ENCODE peak calls at places on chromosomes 3 and 15, in four cellular contexts. One of them, this sample, is unnamed.

GRCh38 chr3:72679540-72680198 is 168.6 kb downstream of the SHQ1 start:
- DNase-seq in left lung: no peak
- DNase-seq in IMR-90: no peak
- DNase-seq in neural progenitor cell: no peak
- DNase-seq in this sample: peak; percentile 54

GRCh38 chr3:169871129-169871886 is 1.6 kb upstream of the LRRC31 start:
- DNase-seq in left lung: peak; percentile 65
- DNase-seq in neural progenitor cell: no peak
- DNase-seq in IMR-90: no peak
- DNase-seq in this sample: no peak

GRCh38 chr3:181860243-181860642 is 148.5 kb downstream of the SOX2 start:
- DNase-seq in left lung: no peak
- DNase-seq in IMR-90: no peak
- DNase-seq in neural progenitor cell: no peak
- DNase-seq in this sample: no peak

GRCh38 chr3:169812124-169812843 is 386 bp upstream of the LRRIQ4 start:
- DNase-seq in left lung: peak; percentile 69
- DNase-seq in neural progenitor cell: peak; percentile 82
- DNase-seq in IMR-90: peak; percentile 63
- DNase-seq in this sample: peak; percentile 79

GRCh38 chr15:87489902-87490301 is 766.6 kb downstream of the NTRK3 start:
- DNase-seq in IMR-90: no peak
- DNase-seq in left lung: no peak
- DNase-seq in neural progenitor cell: peak; percentile 13
- DNase-seq in this sample: no peak

GRCh38 chr15:79060175-79060574 is 30.4 kb downstream of the RASGRF1 start:
- DNase-seq in left lung: no peak
- DNase-seq in neural progenitor cell: peak; percentile 24
- DNase-seq in IMR-90: no peak
- DNase-seq in this sample: peak; percentile 23

GRCh38 chr3:14142567-14143270 is 17.9 kb downstream of the TMEM43 start:
- DNase-seq in IMR-90: no peak
- DNase-seq in neural progenitor cell: no peak
- DNase-seq in left lung: no peak
- DNase-seq in this sample: no peak

GRCh38 chr15:81398910-81399551 is 25.0 kb upstream of the TMC3 start:
- DNase-seq in neural progenitor cell: no peak
- DNase-seq in IMR-90: peak; percentile 20
- DNase-seq in left lung: no peak
- DNase-seq in this sample: no peak

GRCh38 chr3:85007195-85008094 is 48.7 kb downstream of the CADM2 start:
- DNase-seq in left lung: no peak
- DNase-seq in neural progenitor cell: no peak
- DNase-seq in IMR-90: no peak
- DNase-seq in this sample: no peak

GRCh38 chr3:37608061-37608702 is 253.5 kb upstream of the CTDSPL start:
- DNase-seq in neural progenitor cell: no peak
- DNase-seq in left lung: no peak
- DNase-seq in IMR-90: no peak
- DNase-seq in this sample: no peak

GRCh38 chr3:136245691-136246090 is 4.4 kb upstream of the PCCB start:
- DNase-seq in IMR-90: no peak
- DNase-seq in neural progenitor cell: no peak
- DNase-seq in left lung: no peak
- DNase-seq in this sample: no peak

GRCh38 chr15:89243046-89243690 is 611 bp upstream of the FANCI start:
- DNase-seq in IMR-90: peak; percentile 10
- DNase-seq in left lung: no peak
- DNase-seq in neural progenitor cell: no peak
- DNase-seq in this sample: no peak

GRCh38 chr3:195031574-195032003 is 239.4 kb downstream of the XXYLT1 start:
- DNase-seq in IMR-90: no peak
- DNase-seq in left lung: peak; percentile 23
- DNase-seq in neural progenitor cell: no peak
- DNase-seq in this sample: no peak

GRCh38 chr3:31636693-31637442 is 104.1 kb downstream of the STT3B start:
- DNase-seq in left lung: no peak
- DNase-seq in IMR-90: no peak
- DNase-seq in neural progenitor cell: no peak
- DNase-seq in this sample: no peak

GRCh38 chr3:185825639-185826481 is 1.0 kb upstream of the IGF2BP2 start:
- DNase-seq in IMR-90: peak; percentile 44
- DNase-seq in neural progenitor cell: peak; percentile 72
- DNase-seq in left lung: peak; percentile 63
- DNase-seq in this sample: peak; percentile 76

GRCh38 chr3:188489639-188490405 is 335.9 kb downstream of the LPP start:
- DNase-seq in neural progenitor cell: no peak
- DNase-seq in IMR-90: peak; percentile 90
- DNase-seq in left lung: no peak
- DNase-seq in this sample: no peak

GRCh38 chr3:190983875-190984274 is 121.4 kb upstream of the GMNC start:
- DNase-seq in left lung: no peak
- DNase-seq in neural progenitor cell: no peak
- DNase-seq in IMR-90: no peak
- DNase-seq in this sample: no peak

GRCh38 chr3:30696403-30696819 is 90.0 kb downstream of the TGFBR2 start:
- DNase-seq in left lung: no peak
- DNase-seq in IMR-90: no peak
- DNase-seq in neural progenitor cell: no peak
- DNase-seq in this sample: no peak

GRCh38 chr3:52381623-52382022 is 63.3 kb downstream of the SEMA3G start:
- DNase-seq in neural progenitor cell: no peak
- DNase-seq in left lung: no peak
- DNase-seq in IMR-90: no peak
- DNase-seq in this sample: no peak

GRCh38 chr3:45333549-45333948 is 54.8 kb upstream of the LARS2 start:
- DNase-seq in IMR-90: peak; percentile 20
- DNase-seq in left lung: no peak
- DNase-seq in neural progenitor cell: no peak
- DNase-seq in this sample: no peak

GRCh38 chr3:103693831-103694230 is 1259.0 kb downstream of the ZPLD1 start:
- DNase-seq in neural progenitor cell: no peak
- DNase-seq in left lung: no peak
- DNase-seq in IMR-90: no peak
- DNase-seq in this sample: no peak

GRCh38 chr3:110736332-110736731 is 335.3 kb upstream of the NECTIN3 start:
- DNase-seq in neural progenitor cell: no peak
- DNase-seq in left lung: no peak
- DNase-seq in IMR-90: no peak
- DNase-seq in this sample: no peak

GRCh38 chr3:189099505-189100290 is 72.1 kb upstream of the TPRG1 start:
- DNase-seq in neural progenitor cell: no peak
- DNase-seq in IMR-90: no peak
- DNase-seq in left lung: no peak
- DNase-seq in this sample: peak; percentile 51

DNA sequence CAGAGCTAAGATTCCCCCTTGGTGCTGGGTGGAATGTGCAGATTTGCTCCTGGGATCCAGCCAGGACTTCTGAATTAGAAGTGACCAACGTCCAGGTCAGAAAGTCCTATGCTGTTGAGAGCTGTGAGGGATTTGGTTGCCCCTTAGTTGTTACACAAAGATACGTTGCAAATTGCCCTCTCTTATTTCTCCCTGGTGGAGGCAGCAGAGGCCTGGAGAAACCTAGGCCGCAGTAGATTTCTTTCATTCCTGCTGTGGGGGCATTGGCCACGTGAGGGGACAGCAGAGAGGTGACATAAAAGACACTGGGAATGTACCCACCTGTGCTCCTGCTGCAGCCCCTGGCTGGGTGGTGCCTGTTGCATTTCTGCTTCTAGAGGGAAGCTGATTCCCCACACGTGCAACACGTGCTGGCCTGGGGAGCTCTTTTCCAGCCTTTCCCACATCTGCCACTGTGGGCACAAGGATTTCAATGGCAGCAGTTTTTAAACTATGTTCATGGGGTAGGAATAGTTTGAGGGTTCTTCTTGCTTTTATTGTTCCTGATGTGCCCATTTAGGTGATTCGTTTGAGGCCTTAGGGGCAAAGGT is 65.7 kb downstream of the SYNM start:
- DNase-seq in left lung: no peak
- DNase-seq in neural progenitor cell: no peak
- DNase-seq in IMR-90: no peak
- DNase-seq in this sample: no peak
- H3K27ac ChIP-seq in left lung: no peak overlapping the region
- H3K27ac ChIP-seq in neural progenitor cell: no peak overlapping the region
- H3K27ac ChIP-seq in IMR-90: peak overlapping the region; percentile 8
- H3K27ac ChIP-seq in this sample: peak overlapping the region; percentile 15

GRCh38 chr3:123070471-123070870 is 3.6 kb downstream of the PDIA5 start:
- DNase-seq in IMR-90: no peak
- DNase-seq in neural progenitor cell: no peak
- DNase-seq in left lung: no peak
- DNase-seq in this sample: no peak
- H3K4me3 ChIP-seq in IMR-90: no peak overlapping the region
- H3K4me3 ChIP-seq in neural progenitor cell: no peak overlapping the region
- H3K4me3 ChIP-seq in left lung: no peak overlapping the region
- H3K4me3 ChIP-seq in this sample: no peak overlapping the region

DNA sequence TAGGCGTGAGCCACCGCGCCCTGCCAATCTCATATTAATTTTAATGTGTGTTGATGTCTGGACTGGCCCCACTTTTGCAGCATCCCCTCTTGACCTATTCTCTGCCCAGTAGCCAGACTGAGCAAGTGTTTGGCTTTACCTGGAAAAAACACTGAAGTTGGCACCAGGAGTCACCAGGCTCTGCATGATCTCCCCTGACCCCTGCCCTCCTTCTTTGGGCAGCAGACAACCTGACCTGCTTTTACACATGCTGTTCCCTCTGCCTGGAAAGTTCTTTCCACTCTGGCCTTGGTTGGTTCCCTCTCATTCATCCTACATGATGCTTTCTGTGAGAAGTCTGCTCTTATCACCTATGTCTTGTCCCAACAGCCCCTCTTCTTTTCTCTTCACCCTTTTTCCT is 67.9 kb upstream of the SLC2A2 start:
- DNase-seq in left lung: no peak
- DNase-seq in IMR-90: no peak
- DNase-seq in neural progenitor cell: no peak
- DNase-seq in this sample: no peak
- H3K4me1 ChIP-seq in left lung: no peaks in the 10 kb centered on the region
- H3K4me1 ChIP-seq in IMR-90: peaks cover 7% of the 10 kb centered on the region
- H3K4me1 ChIP-seq in neural progenitor cell: no peaks in the 10 kb centered on the region
- H3K4me1 ChIP-seq in this sample: peaks cover 4% of the 10 kb centered on the region

DNA sequence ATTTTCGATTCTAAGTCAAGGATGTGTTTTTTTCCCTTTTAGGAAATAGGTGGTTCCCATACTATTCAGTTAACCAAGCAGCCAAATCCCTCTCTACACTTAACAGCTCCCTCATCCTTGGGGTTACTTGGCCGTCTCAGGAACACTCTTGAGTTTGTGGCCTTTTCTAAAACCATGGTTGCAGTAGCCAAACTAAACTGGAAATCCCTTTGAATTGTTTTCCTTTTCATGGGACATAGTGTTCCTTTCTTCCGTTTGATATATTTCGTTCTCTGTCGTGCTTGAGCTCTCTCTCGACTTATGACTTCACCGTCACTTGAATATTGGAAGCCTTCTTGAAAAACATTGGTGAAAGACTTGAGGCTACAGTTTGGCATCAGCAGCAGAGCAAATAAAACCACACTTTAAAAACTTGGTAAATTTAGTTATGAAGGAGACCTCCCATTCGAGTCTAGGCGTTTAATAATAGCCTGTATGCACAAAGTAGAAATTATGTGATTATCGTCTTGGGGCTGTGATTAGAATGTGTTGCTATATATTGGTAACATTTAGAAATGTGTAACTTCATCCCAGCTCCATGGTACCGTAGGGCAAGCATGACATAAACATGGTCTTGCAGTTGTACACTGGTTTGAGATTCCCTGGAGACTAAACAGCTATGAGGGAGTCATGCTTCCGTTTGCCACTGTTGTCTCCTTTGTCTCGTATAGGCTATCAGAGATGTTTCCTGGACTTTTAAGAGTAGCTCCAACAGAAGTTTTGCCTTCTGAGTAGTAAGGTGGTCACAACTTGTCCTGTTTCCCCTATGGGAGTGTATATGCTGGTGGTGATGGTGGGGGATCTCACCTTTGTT is 122.3 kb downstream of the PTPRG start:
- DNase-seq in neural progenitor cell: no peak
- DNase-seq in IMR-90: no peak
- DNase-seq in left lung: no peak
- DNase-seq in this sample: no peak
- H3K27ac ChIP-seq in neural progenitor cell: no peak overlapping the region
- H3K27ac ChIP-seq in IMR-90: no peak overlapping the region
- H3K27ac ChIP-seq in left lung: no peak overlapping the region
- H3K27ac ChIP-seq in this sample: peak overlapping the region; percentile 88

GRCh38 chr15:42880121-42880520 is 40.5 kb downstream of the TTBK2 start:
- DNase-seq in left lung: no peak
- DNase-seq in IMR-90: no peak
- DNase-seq in neural progenitor cell: no peak
- DNase-seq in this sample: no peak
- H3K4me3 ChIP-seq in left lung: no peak overlapping the region
- H3K4me3 ChIP-seq in IMR-90: no peak overlapping the region
- H3K4me3 ChIP-seq in neural progenitor cell: no peak overlapping the region
- H3K4me3 ChIP-seq in this sample: no peak overlapping the region

This sample was measured in aorta.